ENCODE peak calls at places on chromosomes 7 and 10, in nine cellular contexts. One of them, this sample, is unnamed. For H3K27me3, the result is how much of the 10 kb centered on the place peaks cover.

GRCh38 chr7:45203947-45204445 is 46.4 kb downstream of the RAMP3 start:
- DNase-seq in colonic mucosa: no peak
- DNase-seq in mammary epithelial cell: peak
- DNase-seq in mesendoderm: no peak
- DNase-seq in fibroblast of lung: peak
- DNase-seq in IMR-90: peak
- DNase-seq in GM23248: peak
- DNase-seq in mesenchymal stem cell: peak
- DNase-seq in Karpas-422: no peak
- DNase-seq in this sample: no peak

GRCh38 chr10:86815035-86815617 is 58.7 kb downstream of the BMPR1A start:
- DNase-seq in Karpas-422: no peak
- DNase-seq in colonic mucosa: no peak
- DNase-seq in IMR-90: peak
- DNase-seq in mesendoderm: no peak
- DNase-seq in mammary epithelial cell: no peak
- DNase-seq in GM23248: peak
- DNase-seq in fibroblast of lung: peak
- DNase-seq in mesenchymal stem cell: no peak
- DNase-seq in this sample: no peak

GRCh38 chr10:122490786-122491680 is 29.7 kb downstream of the HTRA1 start:
- DNase-seq in colonic mucosa: no peak
- DNase-seq in GM23248: peak
- DNase-seq in fibroblast of lung: peak
- DNase-seq in mammary epithelial cell: peak
- DNase-seq in mesendoderm: no peak
- DNase-seq in mesenchymal stem cell: no peak
- DNase-seq in IMR-90: no peak
- DNase-seq in Karpas-422: no peak
- DNase-seq in this sample: no peak

GRCh38 chr7:100430450-100431285 is 1.0 kb downstream of the MEPCE start:
- DNase-seq in Karpas-422: no peak
- DNase-seq in IMR-90: peak
- DNase-seq in mesenchymal stem cell: no peak
- DNase-seq in GM23248: peak
- DNase-seq in mesendoderm: no peak
- DNase-seq in fibroblast of lung: peak
- DNase-seq in mammary epithelial cell: no peak
- DNase-seq in colonic mucosa: peak
- DNase-seq in this sample: peak

GRCh38 chr10:119209050-119209735 is 1.8 kb downstream of the GRK5 start:
- DNase-seq in fibroblast of lung: peak
- DNase-seq in mesendoderm: peak
- DNase-seq in mammary epithelial cell: no peak
- DNase-seq in colonic mucosa: peak
- DNase-seq in Karpas-422: peak
- DNase-seq in GM23248: peak
- DNase-seq in IMR-90: peak
- DNase-seq in mesenchymal stem cell: peak
- DNase-seq in this sample: peak

GRCh38 chr10:76017026-76017732 is 585.8 kb downstream of the LRMDA start:
- DNase-seq in fibroblast of lung: peak
- DNase-seq in mammary epithelial cell: no peak
- DNase-seq in Karpas-422: no peak
- DNase-seq in IMR-90: peak
- DNase-seq in mesendoderm: peak
- DNase-seq in mesenchymal stem cell: no peak
- DNase-seq in GM23248: peak
- DNase-seq in colonic mucosa: no peak
- DNase-seq in this sample: peak

GRCh38 chr7:30988346-30989005 is 24.7 kb downstream of the GHRHR start:
- DNase-seq in Karpas-422: no peak
- DNase-seq in mammary epithelial cell: no peak
- DNase-seq in fibroblast of lung: no peak
- DNase-seq in colonic mucosa: peak
- DNase-seq in mesenchymal stem cell: no peak
- DNase-seq in mesendoderm: peak
- DNase-seq in IMR-90: no peak
- DNase-seq in GM23248: peak
- DNase-seq in this sample: peak

GRCh38 chr10:68628576-68629127 is 68.5 kb downstream of the TET1 start:
- DNase-seq in IMR-90: peak
- DNase-seq in Karpas-422: no peak
- DNase-seq in mammary epithelial cell: no peak
- DNase-seq in mesendoderm: no peak
- DNase-seq in fibroblast of lung: peak
- DNase-seq in colonic mucosa: no peak
- DNase-seq in mesenchymal stem cell: no peak
- DNase-seq in GM23248: no peak
- DNase-seq in this sample: no peak

DNA sequence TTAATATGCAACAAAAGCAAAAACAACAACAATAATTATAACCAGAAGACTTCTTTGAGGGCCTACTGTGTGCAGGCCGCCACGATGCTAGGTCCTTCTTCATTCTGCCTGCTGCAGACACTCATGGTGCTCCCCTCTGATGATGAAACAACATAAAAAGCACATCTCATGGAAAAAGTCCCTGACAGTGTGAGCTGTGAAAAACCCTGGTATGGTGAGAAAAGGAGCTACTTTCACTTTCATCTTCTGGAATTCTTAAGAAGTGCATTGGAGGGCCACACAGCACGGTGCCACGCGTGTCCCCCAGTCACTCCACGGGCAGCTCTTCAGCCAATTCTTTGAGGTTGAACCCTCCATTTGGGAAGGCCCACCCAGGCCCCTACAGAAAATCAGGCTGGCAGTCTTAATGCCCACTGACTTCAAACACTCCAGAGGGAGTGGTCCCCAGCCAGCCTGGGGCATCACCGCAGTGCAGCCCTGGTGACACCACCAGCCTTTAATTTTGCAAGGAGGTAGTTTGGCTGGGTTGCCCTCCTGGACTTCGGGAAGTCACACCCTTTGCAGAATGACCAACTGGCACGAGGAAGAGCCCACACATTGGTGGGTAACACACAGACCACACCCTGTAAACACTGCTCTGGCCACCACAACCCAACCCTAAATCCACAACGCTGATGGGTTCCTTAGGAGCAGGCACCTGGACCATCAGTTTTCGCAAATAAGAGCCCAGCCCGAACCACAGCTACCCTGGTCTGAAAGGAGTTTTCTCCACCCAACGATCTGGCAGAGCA is 7.6 kb downstream of the KCNMA1 start:
- DNase-seq in colonic mucosa: no peak
- DNase-seq in mesendoderm: no peak
- DNase-seq in Karpas-422: no peak
- DNase-seq in fibroblast of lung: no peak
- DNase-seq in GM23248: peak
- DNase-seq in mammary epithelial cell: no peak
- DNase-seq in mesenchymal stem cell: peak
- DNase-seq in IMR-90: peak
- DNase-seq in this sample: no peak
- H3K9ac ChIP-seq in colonic mucosa: no peak
- H3K9ac ChIP-seq in mesendoderm: no peak
- H3K9ac ChIP-seq in Karpas-422: no peak
- H3K9ac ChIP-seq in fibroblast of lung: no peak
- H3K9ac ChIP-seq in GM23248: no peak
- H3K9ac ChIP-seq in mammary epithelial cell: no peak
- H3K9ac ChIP-seq in mesenchymal stem cell: peak
- H3K9ac ChIP-seq in IMR-90: no peak
- H3K9ac ChIP-seq in this sample: no peak

GRCh38 chr10:23192741-23193434 is 776 bp downstream of the PTF1A start:
- DNase-seq in mesendoderm: no peak
- DNase-seq in mesenchymal stem cell: no peak
- DNase-seq in Karpas-422: no peak
- DNase-seq in fibroblast of lung: no peak
- DNase-seq in IMR-90: no peak
- DNase-seq in mammary epithelial cell: no peak
- DNase-seq in GM23248: peak
- DNase-seq in colonic mucosa: no peak
- DNase-seq in this sample: peak
- H3K27me3 ChIP-seq in mesendoderm: half or more
- H3K27me3 ChIP-seq in mesenchymal stem cell: half or more
- H3K27me3 ChIP-seq in Karpas-422: under half
- H3K27me3 ChIP-seq in fibroblast of lung: under half
- H3K27me3 ChIP-seq in IMR-90: half or more
- H3K27me3 ChIP-seq in mammary epithelial cell: half or more
- H3K27me3 ChIP-seq in GM23248: half or more
- H3K27me3 ChIP-seq in colonic mucosa: half or more
- H3K27me3 ChIP-seq in this sample: half or more

DNA sequence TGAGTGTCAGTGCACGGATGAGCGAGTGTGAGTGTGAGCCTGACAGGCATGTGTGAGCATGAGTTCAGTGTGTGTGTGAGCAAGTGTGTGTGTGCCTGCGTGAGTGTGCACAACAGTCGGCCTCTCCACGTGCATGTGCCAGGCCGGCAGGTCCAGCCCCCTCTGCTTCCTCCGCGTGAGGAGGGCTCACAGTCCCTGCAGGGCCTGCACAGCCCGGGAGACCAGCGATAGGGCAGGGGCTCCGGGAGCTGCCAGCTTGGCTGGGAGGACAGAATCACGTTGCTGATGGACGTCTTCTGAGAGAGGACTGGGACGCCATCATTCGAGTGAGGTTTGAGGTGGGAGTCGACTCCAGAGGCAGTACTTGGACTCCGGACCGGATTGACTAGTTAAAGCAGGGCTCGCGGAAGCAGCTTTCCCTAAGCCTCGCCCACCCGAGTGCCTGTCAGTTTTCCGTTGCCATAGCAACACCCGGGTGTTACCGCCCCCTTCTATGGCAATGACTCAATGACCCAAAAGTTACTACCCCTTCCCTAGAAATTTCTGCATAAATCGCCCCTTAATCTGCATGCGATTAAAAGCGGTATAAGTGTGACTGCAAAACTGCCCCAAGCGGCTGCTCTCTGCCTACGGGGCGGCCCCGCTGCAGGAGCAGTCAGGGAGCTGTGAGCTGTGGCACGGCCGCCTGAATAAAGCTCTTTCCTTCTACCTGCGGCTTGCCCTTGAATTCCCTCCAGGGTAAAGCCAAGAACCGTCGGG is 19.7 kb upstream of the CFAP46 start:
- DNase-seq in Karpas-422: peak
- DNase-seq in IMR-90: peak
- DNase-seq in mesenchymal stem cell: peak
- DNase-seq in GM23248: peak
- DNase-seq in mesendoderm: peak
- DNase-seq in mammary epithelial cell: peak
- DNase-seq in colonic mucosa: peak
- DNase-seq in fibroblast of lung: peak
- DNase-seq in this sample: peak
- H3K9ac ChIP-seq in Karpas-422: peak
- H3K9ac ChIP-seq in IMR-90: no peak
- H3K9ac ChIP-seq in mesenchymal stem cell: peak
- H3K9ac ChIP-seq in GM23248: peak
- H3K9ac ChIP-seq in mesendoderm: peak
- H3K9ac ChIP-seq in mammary epithelial cell: no peak
- H3K9ac ChIP-seq in colonic mucosa: no peak
- H3K9ac ChIP-seq in fibroblast of lung: peak
- H3K9ac ChIP-seq in this sample: no peak

DNA sequence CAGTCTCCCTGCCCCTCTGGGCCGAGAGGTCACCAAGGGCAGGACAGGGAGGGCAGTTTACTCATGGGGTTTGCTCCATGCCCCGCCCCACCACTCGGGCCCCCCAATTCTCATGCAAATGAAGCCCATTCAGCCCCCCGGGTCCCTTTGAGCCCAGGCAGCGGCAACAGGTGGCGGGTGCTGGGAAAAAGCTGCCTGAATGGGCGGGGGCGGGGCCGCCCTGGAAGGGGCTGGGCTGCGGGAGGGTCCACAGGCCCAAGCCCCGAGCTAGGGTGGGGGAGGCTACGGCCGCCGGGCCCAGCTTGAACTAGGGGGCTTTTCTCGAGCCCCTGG is 5.2 kb downstream of the LFNG start:
- DNase-seq in IMR-90: no peak
- DNase-seq in mesendoderm: no peak
- DNase-seq in fibroblast of lung: no peak
- DNase-seq in mesenchymal stem cell: no peak
- DNase-seq in mammary epithelial cell: no peak
- DNase-seq in colonic mucosa: no peak
- DNase-seq in GM23248: no peak
- DNase-seq in Karpas-422: no peak
- DNase-seq in this sample: peak
- H3K27me3 ChIP-seq in IMR-90: under half
- H3K27me3 ChIP-seq in mesendoderm: under half
- H3K27me3 ChIP-seq in fibroblast of lung: under half
- H3K27me3 ChIP-seq in mesenchymal stem cell: under half
- H3K27me3 ChIP-seq in mammary epithelial cell: under half
- H3K27me3 ChIP-seq in colonic mucosa: under half
- H3K27me3 ChIP-seq in GM23248: under half
- H3K27me3 ChIP-seq in Karpas-422: under half
- H3K27me3 ChIP-seq in this sample: under half

This sample was measured in neural progenitor cell.